ENCODE peak calls at places on chromosomes 4 and X, in nine cellular contexts. One of them, this sample, is unnamed.

GRCh38 chr4:15737255-15737654 is 34.4 kb downstream of the BST1 start:
- DNase-seq in endodermal cell: no peak
- DNase-seq in type B pancreatic cell: no peak
- DNase-seq in fibroblast of mammary gland: no peak
- DNase-seq in AG10803: no peak
- DNase-seq in H9: no peak
- DNase-seq in activated CD8-positive, alpha-beta T cell treated with anti-CD3 and anti-CD28 coated beads for 36 hours: peak
- DNase-seq in body of pancreas: no peak
- DNase-seq in fibroblast of lung: no peak
- DNase-seq in this sample: no peak

GRCh38 chr4:68011684-68012083 is 48.4 kb upstream of the TMPRSS11A start:
- DNase-seq in endodermal cell: no peak
- DNase-seq in type B pancreatic cell: no peak
- DNase-seq in fibroblast of mammary gland: no peak
- DNase-seq in AG10803: no peak
- DNase-seq in H9: no peak
- DNase-seq in activated CD8-positive, alpha-beta T cell treated with anti-CD3 and anti-CD28 coated beads for 36 hours: no peak
- DNase-seq in body of pancreas: no peak
- DNase-seq in fibroblast of lung: no peak
- DNase-seq in this sample: peak

GRCh38 chr4:56253631-56254241 is 133.6 kb downstream of the AASDH start:
- DNase-seq in endodermal cell: no peak
- DNase-seq in type B pancreatic cell: no peak
- DNase-seq in fibroblast of mammary gland: no peak
- DNase-seq in AG10803: no peak
- DNase-seq in H9: no peak
- DNase-seq in activated CD8-positive, alpha-beta T cell treated with anti-CD3 and anti-CD28 coated beads for 36 hours: no peak
- DNase-seq in body of pancreas: no peak
- DNase-seq in fibroblast of lung: no peak
- DNase-seq in this sample: no peak

GRCh38 chr4:172547724-172548123 is 620.9 kb upstream of the GALNT7 start:
- DNase-seq in endodermal cell: no peak
- DNase-seq in type B pancreatic cell: no peak
- DNase-seq in fibroblast of mammary gland: no peak
- DNase-seq in AG10803: no peak
- DNase-seq in H9: no peak
- DNase-seq in activated CD8-positive, alpha-beta T cell treated with anti-CD3 and anti-CD28 coated beads for 36 hours: no peak
- DNase-seq in body of pancreas: no peak
- DNase-seq in fibroblast of lung: no peak
- DNase-seq in this sample: no peak

GRCh38 chr4:19657856-19658255 is 593.8 kb upstream of the SLIT2 start:
- DNase-seq in endodermal cell: no peak
- DNase-seq in type B pancreatic cell: no peak
- DNase-seq in fibroblast of mammary gland: no peak
- DNase-seq in AG10803: no peak
- DNase-seq in H9: no peak
- DNase-seq in activated CD8-positive, alpha-beta T cell treated with anti-CD3 and anti-CD28 coated beads for 36 hours: no peak
- DNase-seq in body of pancreas: no peak
- DNase-seq in fibroblast of lung: no peak
- DNase-seq in this sample: no peak

GRCh38 chr4:108744307-108744706 is 18.5 kb downstream of the ETNPPL start:
- DNase-seq in endodermal cell: no peak
- DNase-seq in type B pancreatic cell: no peak
- DNase-seq in fibroblast of mammary gland: peak
- DNase-seq in AG10803: peak
- DNase-seq in H9: no peak
- DNase-seq in activated CD8-positive, alpha-beta T cell treated with anti-CD3 and anti-CD28 coated beads for 36 hours: no peak
- DNase-seq in body of pancreas: no peak
- DNase-seq in fibroblast of lung: no peak
- DNase-seq in this sample: no peak

GRCh38 chr4:15714616-15715015 is 11.8 kb downstream of the BST1 start:
- DNase-seq in endodermal cell: no peak
- DNase-seq in type B pancreatic cell: no peak
- DNase-seq in fibroblast of mammary gland: peak
- DNase-seq in AG10803: peak
- DNase-seq in H9: no peak
- DNase-seq in activated CD8-positive, alpha-beta T cell treated with anti-CD3 and anti-CD28 coated beads for 36 hours: no peak
- DNase-seq in body of pancreas: no peak
- DNase-seq in fibroblast of lung: peak
- DNase-seq in this sample: no peak

GRCh38 chr4:144518181-144518895 is 127.6 kb upstream of the HHIP start:
- DNase-seq in endodermal cell: peak
- DNase-seq in type B pancreatic cell: no peak
- DNase-seq in fibroblast of mammary gland: no peak
- DNase-seq in AG10803: no peak
- DNase-seq in H9: no peak
- DNase-seq in activated CD8-positive, alpha-beta T cell treated with anti-CD3 and anti-CD28 coated beads for 36 hours: no peak
- DNase-seq in body of pancreas: no peak
- DNase-seq in fibroblast of lung: peak
- DNase-seq in this sample: no peak

GRCh38 chr4:129145222-129145730 is 49.3 kb downstream of the C4orf33 start:
- DNase-seq in endodermal cell: no peak
- DNase-seq in type B pancreatic cell: no peak
- DNase-seq in fibroblast of mammary gland: peak
- DNase-seq in AG10803: no peak
- DNase-seq in H9: no peak
- DNase-seq in activated CD8-positive, alpha-beta T cell treated with anti-CD3 and anti-CD28 coated beads for 36 hours: no peak
- DNase-seq in body of pancreas: no peak
- DNase-seq in fibroblast of lung: no peak
- DNase-seq in this sample: no peak

DNA sequence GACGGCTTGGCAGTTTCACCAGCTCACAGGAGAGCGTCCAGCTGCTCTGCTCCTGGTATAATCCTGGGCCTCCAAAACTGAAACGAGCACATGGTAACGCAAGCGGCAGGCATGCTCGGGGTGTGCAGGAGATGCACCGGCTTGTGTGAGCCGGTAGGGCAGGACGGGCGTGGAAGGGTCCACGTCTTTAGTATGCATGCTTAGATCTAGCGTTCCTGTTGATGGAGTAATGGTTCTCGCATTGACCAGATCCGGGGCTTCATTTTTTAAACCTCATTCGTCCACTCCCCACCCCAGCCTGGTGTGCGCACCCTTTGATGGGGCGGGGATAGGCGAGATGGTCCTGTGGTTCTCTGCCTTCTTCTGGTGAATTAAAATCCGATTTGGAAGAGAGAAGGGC is 39.7 kb downstream of the FAM149A start:
- DNase-seq in endodermal cell: no peak
- DNase-seq in type B pancreatic cell: no peak
- DNase-seq in fibroblast of mammary gland: peak
- DNase-seq in AG10803: peak
- DNase-seq in H9: peak
- DNase-seq in activated CD8-positive, alpha-beta T cell treated with anti-CD3 and anti-CD28 coated beads for 36 hours: peak
- DNase-seq in body of pancreas: peak
- DNase-seq in fibroblast of lung: peak
- DNase-seq in this sample: peak
- TF ChIP-seq CTCF in endodermal cell: peak
- TF ChIP-seq CTCF in type B pancreatic cell: peak
- TF ChIP-seq CTCF in fibroblast of mammary gland: no peak
- TF ChIP-seq CTCF in AG10803: peak
- TF ChIP-seq CTCF in H9: peak
- TF ChIP-seq CTCF in activated CD8-positive, alpha-beta T cell treated with anti-CD3 and anti-CD28 coated beads for 36 hours: no peak
- TF ChIP-seq CTCF in body of pancreas: no peak
- TF ChIP-seq CTCF in fibroblast of lung: peak
- TF ChIP-seq CTCF in this sample: peak

GRCh38 chrX:70960728-70961127 is 29.8 kb upstream of the SLC7A3 start:
- DNase-seq in endodermal cell: no peak
- DNase-seq in type B pancreatic cell: no peak
- DNase-seq in fibroblast of mammary gland: no peak
- DNase-seq in AG10803: no peak
- DNase-seq in H9: no peak
- DNase-seq in activated CD8-positive, alpha-beta T cell treated with anti-CD3 and anti-CD28 coated beads for 36 hours: no peak
- DNase-seq in body of pancreas: no peak
- DNase-seq in fibroblast of lung: no peak
- DNase-seq in this sample: peak
- TF ChIP-seq CTCF in endodermal cell: peak
- TF ChIP-seq CTCF in type B pancreatic cell: peak
- TF ChIP-seq CTCF in fibroblast of mammary gland: no peak
- TF ChIP-seq CTCF in AG10803: no peak
- TF ChIP-seq CTCF in H9: peak
- TF ChIP-seq CTCF in activated CD8-positive, alpha-beta T cell treated with anti-CD3 and anti-CD28 coated beads for 36 hours: no peak
- TF ChIP-seq CTCF in body of pancreas: no peak
- TF ChIP-seq CTCF in fibroblast of lung: no peak
- TF ChIP-seq CTCF in this sample: peak

GRCh38 chrX:153883163-153883843 is 2.7 kb downstream of the L1CAM start:
- DNase-seq in endodermal cell: no peak
- DNase-seq in type B pancreatic cell: no peak
- DNase-seq in fibroblast of mammary gland: no peak
- DNase-seq in AG10803: no peak
- DNase-seq in H9: no peak
- DNase-seq in activated CD8-positive, alpha-beta T cell treated with anti-CD3 and anti-CD28 coated beads for 36 hours: no peak
- DNase-seq in body of pancreas: no peak
- DNase-seq in fibroblast of lung: no peak
- DNase-seq in this sample: no peak

GRCh38 chrX:153882557-153882956 is 3.4 kb downstream of the L1CAM start:
- DNase-seq in endodermal cell: peak
- DNase-seq in type B pancreatic cell: no peak
- DNase-seq in fibroblast of mammary gland: no peak
- DNase-seq in AG10803: no peak
- DNase-seq in H9: no peak
- DNase-seq in activated CD8-positive, alpha-beta T cell treated with anti-CD3 and anti-CD28 coated beads for 36 hours: no peak
- DNase-seq in body of pancreas: no peak
- DNase-seq in fibroblast of lung: no peak
- DNase-seq in this sample: no peak

GRCh38 chrX:153885968-153886903 is at the start of gene L1CAM:
- DNase-seq in endodermal cell: peak
- DNase-seq in type B pancreatic cell: no peak
- DNase-seq in fibroblast of mammary gland: no peak
- DNase-seq in AG10803: no peak
- DNase-seq in H9: peak
- DNase-seq in activated CD8-positive, alpha-beta T cell treated with anti-CD3 and anti-CD28 coated beads for 36 hours: no peak
- DNase-seq in body of pancreas: no peak
- DNase-seq in fibroblast of lung: no peak
- DNase-seq in this sample: peak

GRCh38 chrX:153885208-153885787 is 675 bp downstream of the L1CAM start:
- DNase-seq in endodermal cell: no peak
- DNase-seq in type B pancreatic cell: no peak
- DNase-seq in fibroblast of mammary gland: no peak
- DNase-seq in AG10803: no peak
- DNase-seq in H9: no peak
- DNase-seq in activated CD8-positive, alpha-beta T cell treated with anti-CD3 and anti-CD28 coated beads for 36 hours: peak
- DNase-seq in body of pancreas: no peak
- DNase-seq in fibroblast of lung: no peak
- DNase-seq in this sample: no peak

DNA sequence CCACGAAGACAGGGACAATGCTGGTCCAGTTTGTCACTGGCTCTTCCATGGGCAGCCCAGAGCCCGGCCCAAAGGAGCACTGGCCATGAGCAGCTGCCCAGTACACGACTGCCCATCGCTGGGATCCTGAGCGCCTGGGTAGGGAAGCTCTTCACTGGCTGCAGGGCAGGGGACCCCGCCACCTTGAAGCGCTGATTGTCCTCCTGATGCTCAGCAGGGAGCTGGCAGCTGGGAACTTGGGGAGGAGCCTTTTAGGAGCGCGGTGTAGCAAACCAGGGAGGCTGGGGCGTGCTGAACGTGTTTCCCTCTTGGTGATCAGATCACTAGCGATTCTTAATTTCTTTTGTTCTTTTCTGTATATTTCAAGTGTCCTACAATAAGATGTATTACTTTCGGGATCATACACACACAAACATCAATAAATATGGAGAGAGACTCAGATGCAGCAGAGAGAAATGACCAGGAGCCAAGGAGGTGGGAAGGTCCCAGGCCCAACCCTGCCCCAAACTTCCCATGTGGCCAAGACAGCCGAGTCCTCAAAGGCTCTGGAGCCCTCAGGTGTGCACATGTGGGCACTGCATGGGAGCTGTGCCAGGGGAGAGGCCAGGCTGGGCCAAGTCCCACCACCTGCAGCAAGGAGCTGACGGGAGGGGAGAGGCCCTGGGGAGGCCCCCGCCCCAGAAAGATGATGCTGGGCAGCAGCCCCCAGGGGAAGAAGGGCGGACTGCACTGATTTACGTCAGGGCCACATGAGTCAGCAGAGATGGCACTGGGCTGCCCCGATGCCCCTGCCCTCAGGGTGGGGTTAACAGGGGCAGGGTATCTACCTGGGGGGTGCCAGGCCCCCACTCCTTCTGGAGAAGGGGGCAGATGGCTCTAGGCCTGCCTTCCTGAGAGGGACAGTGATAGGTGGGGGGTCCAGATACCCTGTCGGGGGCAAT is 1.6 kb downstream of the L1CAM start:
- DNase-seq in endodermal cell: no peak
- DNase-seq in type B pancreatic cell: no peak
- DNase-seq in fibroblast of mammary gland: no peak
- DNase-seq in AG10803: no peak
- DNase-seq in H9: no peak
- DNase-seq in activated CD8-positive, alpha-beta T cell treated with anti-CD3 and anti-CD28 coated beads for 36 hours: no peak
- DNase-seq in body of pancreas: no peak
- DNase-seq in fibroblast of lung: no peak
- DNase-seq in this sample: peak
- TF ChIP-seq CTCF in endodermal cell: peak
- TF ChIP-seq CTCF in type B pancreatic cell: no peak
- TF ChIP-seq CTCF in fibroblast of mammary gland: no peak
- TF ChIP-seq CTCF in AG10803: no peak
- TF ChIP-seq CTCF in H9: peak
- TF ChIP-seq CTCF in activated CD8-positive, alpha-beta T cell treated with anti-CD3 and anti-CD28 coated beads for 36 hours: peak
- TF ChIP-seq CTCF in body of pancreas: no peak
- TF ChIP-seq CTCF in fibroblast of lung: no peak
- TF ChIP-seq CTCF in this sample: peak

GRCh38 chrX:70336767-70337166 is 46.9 kb downstream of the KIF4A start:
- DNase-seq in endodermal cell: no peak
- DNase-seq in type B pancreatic cell: no peak
- DNase-seq in fibroblast of mammary gland: no peak
- DNase-seq in AG10803: no peak
- DNase-seq in H9: no peak
- DNase-seq in activated CD8-positive, alpha-beta T cell treated with anti-CD3 and anti-CD28 coated beads for 36 hours: peak
- DNase-seq in body of pancreas: no peak
- DNase-seq in fibroblast of lung: no peak
- DNase-seq in this sample: no peak

GRCh38 chrX:70331161-70331560 is 41.3 kb downstream of the KIF4A start:
- DNase-seq in endodermal cell: no peak
- DNase-seq in type B pancreatic cell: no peak
- DNase-seq in fibroblast of mammary gland: peak
- DNase-seq in AG10803: peak
- DNase-seq in H9: no peak
- DNase-seq in activated CD8-positive, alpha-beta T cell treated with anti-CD3 and anti-CD28 coated beads for 36 hours: no peak
- DNase-seq in body of pancreas: no peak
- DNase-seq in fibroblast of lung: no peak
- DNase-seq in this sample: no peak

GRCh38 chrX:70338290-70338689 is 48.4 kb downstream of the KIF4A start:
- DNase-seq in endodermal cell: no peak
- DNase-seq in type B pancreatic cell: no peak
- DNase-seq in fibroblast of mammary gland: no peak
- DNase-seq in AG10803: no peak
- DNase-seq in H9: no peak
- DNase-seq in activated CD8-positive, alpha-beta T cell treated with anti-CD3 and anti-CD28 coated beads for 36 hours: no peak
- DNase-seq in body of pancreas: no peak
- DNase-seq in fibroblast of lung: no peak
- DNase-seq in this sample: no peak

GRCh38 chrX:70332600-70332999 is 42.7 kb downstream of the KIF4A start:
- DNase-seq in endodermal cell: no peak
- DNase-seq in type B pancreatic cell: no peak
- DNase-seq in fibroblast of mammary gland: no peak
- DNase-seq in AG10803: no peak
- DNase-seq in H9: no peak
- DNase-seq in activated CD8-positive, alpha-beta T cell treated with anti-CD3 and anti-CD28 coated beads for 36 hours: no peak
- DNase-seq in body of pancreas: no peak
- DNase-seq in fibroblast of lung: no peak
- DNase-seq in this sample: no peak
- TF ChIP-seq CTCF in endodermal cell: peak
- TF ChIP-seq CTCF in type B pancreatic cell: peak
- TF ChIP-seq CTCF in fibroblast of mammary gland: peak
- TF ChIP-seq CTCF in AG10803: peak
- TF ChIP-seq CTCF in H9: peak
- TF ChIP-seq CTCF in activated CD8-positive, alpha-beta T cell treated with anti-CD3 and anti-CD28 coated beads for 36 hours: no peak
- TF ChIP-seq CTCF in body of pancreas: no peak
- TF ChIP-seq CTCF in fibroblast of lung: no peak
- TF ChIP-seq CTCF in this sample: peak

GRCh38 chr4:52861879-52862604 is at the start of gene RASL11B:
- DNase-seq in endodermal cell: peak
- DNase-seq in type B pancreatic cell: peak
- DNase-seq in fibroblast of mammary gland: peak
- DNase-seq in AG10803: peak
- DNase-seq in H9: peak
- DNase-seq in activated CD8-positive, alpha-beta T cell treated with anti-CD3 and anti-CD28 coated beads for 36 hours: peak
- DNase-seq in body of pancreas: peak
- DNase-seq in fibroblast of lung: peak
- DNase-seq in this sample: peak
- TF ChIP-seq CTCF in endodermal cell: peak
- TF ChIP-seq CTCF in type B pancreatic cell: peak
- TF ChIP-seq CTCF in fibroblast of mammary gland: no peak
- TF ChIP-seq CTCF in AG10803: no peak
- TF ChIP-seq CTCF in H9: no peak
- TF ChIP-seq CTCF in activated CD8-positive, alpha-beta T cell treated with anti-CD3 and anti-CD28 coated beads for 36 hours: no peak
- TF ChIP-seq CTCF in body of pancreas: peak
- TF ChIP-seq CTCF in fibroblast of lung: no peak
- TF ChIP-seq CTCF in this sample: no peak